ENCODE peak calls at places on chromosomes 4 and X, in ten cellular contexts. S is A549, B is heart left ventricle, Q is Peyer's patch, K is left lung, N is cardiac muscle cell, A is GM12878, I is tibial nerve, P is body of pancreas, J is transverse colon. C is an unnamed sample. For H3K4me1, the result is how much of the 10 kb centered on the place peaks cover.

GRCh38 chrX:133792198-133792953 is 193.0 kb downstream of the GPC3 start:
- DNase-seq in S (peak), B (peak), Q (peak), K (peak), N (peak), A (peak), I (peak), P (peak), J (peak), C (no peak)

GRCh38 chr4:41620594-41621256 is 82.8 kb downstream of the LIMCH1 start:
- DNase-seq in S (no peak), B (no peak), Q (no peak), K (no peak), N (no peak), A (no peak), I (no peak), P (no peak), J (no peak), C (no peak)

GRCh38 chr4:46445689-46446339 is 55.9 kb upstream of the GABRA2 start:
- DNase-seq in S (no peak), B (no peak), Q (no peak), K (no peak), N (no peak), A (no peak), I (no peak), P (no peak), J (no peak), C (no peak)

GRCh38 chr4:15963568-15963967 is 593 bp upstream of the FGFBP2 start:
- DNase-seq in S (no peak), B (no peak), Q (no peak), K (no peak), N (no peak), A (no peak), I (no peak), P (no peak), J (no peak), C (no peak)

GRCh38 chr4:26827798-26828197 is 32.8 kb upstream of the STIM2 start:
- DNase-seq in S (no peak), B (no peak), Q (no peak), K (no peak), N (no peak), A (no peak), I (no peak), P (peak), J (no peak), C (no peak)

GRCh38 chr4:53777244-53777984 is 186.1 kb upstream of the LNX1 start:
- DNase-seq in S (peak), B (no peak), Q (no peak), K (no peak), N (peak), A (no peak), I (no peak), P (no peak), J (no peak), C (no peak)

GRCh38 chr4:25306658-25307057 is 5.9 kb upstream of the ZCCHC4 start:
- DNase-seq in S (no peak), B (no peak), Q (no peak), K (no peak), N (no peak), A (no peak), I (no peak), P (no peak), J (no peak), C (no peak)

GRCh38 chr4:154009795-154010194 is 220.9 kb upstream of the SFRP2 start:
- DNase-seq in S (no peak), B (no peak), Q (no peak), K (no peak), N (no peak), A (no peak), I (no peak), P (no peak), J (no peak), C (no peak)

GRCh38 chr4:109729563-109730293 is at the start of gene PLA2G12A:
- DNase-seq in S (peak), B (peak), Q (peak), K (peak), N (peak), A (peak), I (peak), P (peak), J (peak), C (peak)

GRCh38 chr4:25347473-25347872 is 29.6 kb upstream of the ANAPC4 start:
- DNase-seq in S (no peak), B (no peak), Q (no peak), K (no peak), N (no peak), A (no peak), I (no peak), P (no peak), J (no peak), C (no peak)

GRCh38 chrX:153870288-153870690 is 15.7 kb downstream of the L1CAM start:
- DNase-seq in S (no peak), B (no peak), Q (no peak), K (no peak), N (no peak), A (no peak), I (no peak), P (no peak), J (no peak), C (no peak)
- H3K4me1 ChIP-seq in S (under half), B (under half), Q (under half), K (under half), N (under half), A (under half), I (under half), P (under half), J (under half), C (under half)

DNA sequence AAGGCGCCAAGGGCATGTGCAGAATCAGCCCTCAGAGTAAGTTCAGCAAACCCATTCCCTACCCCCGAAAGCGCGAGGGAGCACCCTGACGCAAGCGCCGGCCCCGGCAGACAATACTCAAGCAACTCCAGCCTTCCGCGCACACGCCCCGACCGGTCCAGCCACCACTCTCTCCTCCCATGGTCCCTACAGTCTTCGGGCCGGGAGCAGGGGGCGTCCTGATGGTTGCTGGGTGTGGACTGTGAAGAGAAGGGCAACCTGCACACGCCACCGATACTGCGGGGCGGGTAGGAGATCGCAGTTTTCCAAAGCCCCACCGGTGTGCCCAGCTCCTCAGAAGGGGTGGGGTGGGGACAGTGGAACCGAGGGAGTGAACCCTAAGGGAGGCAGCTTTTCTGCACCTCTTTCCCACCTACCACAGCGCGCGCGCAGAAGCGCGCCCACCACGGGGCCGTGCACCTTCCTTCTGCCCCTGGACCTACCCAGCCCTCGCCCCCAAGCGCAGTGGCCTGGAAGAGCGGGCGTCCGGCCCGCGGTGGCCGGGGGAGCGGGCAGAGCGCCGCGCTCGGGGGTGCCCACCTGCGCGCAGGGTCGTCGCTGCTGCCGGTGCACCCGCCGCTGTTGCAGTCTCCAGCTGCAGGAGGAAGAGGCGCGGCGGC is 650.2 kb upstream of the DIPK2B start:
- DNase-seq in S (peak), B (peak), Q (peak), K (no peak), N (peak), A (no peak), I (no peak), P (peak), J (peak), C (peak)
- TF ChIP-seq CTCF in S (no peak), B (no peak), Q (no peak), K (no peak), N (no peak), A (no peak), I (no peak), P (no peak), J (no peak), C (no peak)

DNA sequence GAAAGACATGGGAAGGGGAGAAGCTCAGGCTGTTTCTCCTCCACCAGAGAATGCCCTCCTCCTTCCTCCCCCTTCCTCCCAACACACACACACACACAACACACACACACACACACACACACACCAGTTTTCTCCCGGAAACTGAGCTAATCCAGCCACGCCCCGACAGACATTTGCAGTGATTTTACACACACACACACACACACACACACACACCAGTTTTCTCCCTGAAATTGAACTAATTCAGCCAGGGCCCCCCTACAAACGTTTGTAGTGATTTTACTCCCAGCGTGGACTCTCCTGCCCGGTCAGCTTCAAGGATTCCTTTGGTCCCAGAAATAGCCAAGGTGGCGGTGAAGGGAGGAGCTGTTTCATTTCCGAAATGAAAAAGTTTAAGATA is 32.9 kb upstream of the STX18 start:
- DNase-seq in S (no peak), B (peak), Q (peak), K (peak), N (peak), A (no peak), I (peak), P (peak), J (peak), C (no peak)
- H3K4me1 ChIP-seq in S (under half), B (under half), Q (under half), K (under half), N (under half), A (under half), I (under half), P (under half), J (under half), C (under half)

DNA sequence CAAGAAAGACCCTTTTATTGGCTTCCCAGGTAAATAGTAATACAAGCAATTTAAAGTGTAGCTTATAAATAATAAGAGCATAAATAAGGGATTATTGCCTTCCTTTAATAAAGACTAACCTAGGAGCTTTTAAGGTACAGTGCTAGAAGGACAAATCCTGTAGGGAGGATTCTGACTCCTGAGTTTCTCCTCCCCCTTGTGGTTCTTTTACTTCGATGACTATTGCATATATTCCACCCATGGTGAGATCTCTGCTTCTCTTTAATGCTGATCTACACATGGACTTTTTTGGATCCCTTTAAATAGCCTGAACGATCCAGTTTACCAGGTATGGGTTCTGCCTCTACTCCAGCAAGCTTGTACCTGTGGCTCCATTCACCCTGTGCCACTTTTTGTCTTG is 2.5 kb downstream of the GALNT7 start:
- DNase-seq in S (peak), B (no peak), Q (no peak), K (no peak), N (peak), A (no peak), I (no peak), P (no peak), J (no peak), C (no peak)
- TF ChIP-seq CTCF in S (peak), B (no peak), Q (peak), K (no peak), N (peak), A (no peak), I (no peak), P (no peak), J (peak), C (peak)

DNA sequence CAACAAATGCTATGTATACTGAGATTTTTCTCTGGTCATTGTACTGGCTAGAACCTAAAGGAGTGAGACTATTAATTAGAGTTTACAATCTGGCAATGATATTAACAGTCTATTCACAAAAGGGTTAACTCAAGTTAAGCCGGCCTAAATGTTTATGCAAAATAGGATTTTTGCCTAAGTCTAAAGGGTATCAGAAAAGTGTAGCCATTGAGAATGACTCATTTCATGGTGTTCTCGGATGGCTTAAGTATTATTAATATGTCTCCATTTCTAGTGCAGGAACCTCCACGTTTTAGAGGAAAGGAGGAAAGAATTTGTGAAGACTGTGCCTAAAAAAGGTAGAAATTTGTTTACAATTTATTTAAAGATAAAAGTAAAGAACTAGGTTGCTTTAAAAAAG is 29.8 kb downstream of the DYNLT3 start:
- DNase-seq in S (no peak), B (no peak), Q (no peak), K (no peak), N (no peak), A (no peak), I (no peak), P (no peak), J (no peak), C (no peak)
- H3K4me1 ChIP-seq in S (under half), B (under half), Q (under half), K (under half), N (under half), A (under half), I (under half), P (under half), J (under half), C (under half)